ENCODE peak calls at places on chromosomes 5 and 9, in six cellular contexts. U is A549, Y is HEK293T, G is HepG2, E is IMR-90, J is K562. T is an unnamed sample.
A peak's percentile ranks its signal among the peaks of the same experiment; 100 is the strongest.

GRCh38 chr5:79512692-79513518 is 1.0 kb downstream of the HOMER1 start:
- DNase-seq in U (peak; percentile 35), J (peak; percentile 26), G (no peak), E (peak; percentile 27), Y (peak; percentile 23), T (no peak)

GRCh38 chr5:100182402-100182801 is 352.8 kb upstream of the FAM174A start:
- DNase-seq in Y (no peak), G (no peak), E (no peak), U (no peak), J (no peak), T (no peak)

GRCh38 chr9:98712987-98713386 is 4.3 kb upstream of the GABBR2 start:
- DNase-seq in Y (no peak), E (no peak), G (no peak), U (no peak), J (no peak), T (no peak)

GRCh38 chr5:181052928-181053759 is 13.1 kb downstream of the BTNL9 start:
- DNase-seq in Y (peak; percentile 76), E (no peak), J (peak; percentile 92), U (peak; percentile 38), G (no peak), T (no peak)

GRCh38 chr9:74044844-74045243 is 452.3 kb upstream of the RORB start:
- DNase-seq in Y (no peak), U (no peak), E (no peak), J (no peak), G (no peak), T (no peak)

GRCh38 chr9:120873512-120873911 is 3.5 kb downstream of the PHF19 start:
- DNase-seq in G (no peak), U (peak; percentile 62), Y (no peak), E (no peak), J (no peak), T (no peak)

GRCh38 chr5:32710859-32711692 is at the start of gene NPR3:
- DNase-seq in E (peak; percentile 66), G (no peak), J (no peak), Y (no peak), U (peak; percentile 46), T (no peak)

GRCh38 chr9:87475463-87475862 is 22.2 kb upstream of the DAPK1 start:
- DNase-seq in U (no peak), J (no peak), E (no peak), G (no peak), Y (no peak), T (no peak)

GRCh38 chr9:127537014-127537413 is 75.1 kb upstream of the STXBP1 start:
- DNase-seq in Y (no peak), G (no peak), E (peak; percentile 83), U (no peak), J (no peak), T (no peak)

GRCh38 chr9:70868661-70869652 is 252.5 kb downstream of the TRPM3 start:
- DNase-seq in E (no peak), U (no peak), Y (peak; percentile 28), J (no peak), G (no peak), T (no peak)

GRCh38 chr5:18792145-18792544 is 1157.9 kb downstream of the TAF11L14 start:
- DNase-seq in E (no peak), G (peak; percentile 64), Y (no peak), U (no peak), J (no peak), T (no peak)

GRCh38 chr5:96051401-96051830 is 89.8 kb upstream of the ELL2 start:
- DNase-seq in E (no peak), G (no peak), Y (no peak), U (no peak), J (no peak), T (no peak)

GRCh38 chr5:56479701-56480304 is 246.7 kb upstream of the ANKRD55 start:
- DNase-seq in Y (no peak), E (no peak), J (no peak), U (no peak), G (no peak), T (peak; percentile 30)

GRCh38 chr9:134734270-134734669 is 92.7 kb downstream of the COL5A1 start:
- DNase-seq in J (no peak), Y (peak; percentile 26), E (peak; percentile 62), U (no peak), G (peak; percentile 27), T (no peak)

GRCh38 chr9:2307480-2307879 is 292.3 kb downstream of the SMARCA2 start:
- DNase-seq in Y (no peak), U (no peak), J (no peak), E (peak; percentile 33), G (no peak), T (no peak)

GRCh38 chr5:115655994-115656393 is 30.2 kb upstream of the TMED7 start:
- DNase-seq in Y (no peak), U (no peak), G (no peak), J (no peak), E (no peak), T (no peak)

GRCh38 chr5:115116001-115116400 is 53.7 kb downstream of the TRIM36 start:
- DNase-seq in G (no peak), E (no peak), U (no peak), J (no peak), Y (no peak), T (no peak)

GRCh38 chr5:140246378-140247122 is 56.4 kb downstream of the PFDN1 start:
- DNase-seq in J (no peak), G (no peak), U (no peak), E (peak; percentile 84), Y (no peak), T (no peak)

GRCh38 chr5:100758780-100759179 is 144.3 kb downstream of the ST8SIA4 start:
- DNase-seq in G (no peak), J (no peak), U (no peak), Y (no peak), E (no peak), T (no peak)

GRCh38 chr9:126002476-126003350 is 255.5 kb downstream of the PBX3 start:
- DNase-seq in Y (no peak), U (no peak), E (no peak), J (no peak), G (no peak), T (no peak)
- TF ChIP-seq BHLHE40 in Y (no peak), U (no peak), E (no peak), J (no peak), G (no peak), T (no peak)

GRCh38 chr5:105696440-105696839 is 1974.3 kb downstream of the EFNA5 start:
- DNase-seq in U (no peak), G (no peak), J (no peak), E (peak; percentile 6), Y (no peak), T (no peak)

DNA sequence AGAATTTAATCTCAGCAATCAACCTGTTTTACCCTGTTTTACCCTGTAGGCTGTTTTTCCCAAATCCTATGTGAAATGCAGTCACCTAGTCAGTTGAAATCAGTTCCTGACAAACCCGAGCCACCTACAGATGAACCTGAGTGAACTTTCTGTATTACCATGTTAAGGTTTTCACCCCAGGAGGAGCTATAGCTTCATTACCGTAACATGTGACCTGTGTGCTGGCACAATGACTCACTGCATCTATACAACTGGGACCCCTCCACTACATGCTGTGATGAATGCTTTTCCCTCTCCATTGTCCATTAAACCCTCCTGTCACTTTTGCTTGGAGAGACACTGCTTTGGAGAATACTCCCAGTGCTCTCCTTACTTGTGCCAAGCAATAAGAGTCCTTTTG is 1974.8 kb downstream of the EFNA5 start:
- DNase-seq in J (no peak), Y (no peak), G (no peak), U (no peak), E (no peak), T (no peak)
- TF ChIP-seq BHLHE40 in J (no peak), Y (no peak), G (no peak), U (no peak), E (no peak), T (no peak)

GRCh38 chr9:7342229-7342628 is 457.3 kb downstream of the DMAC1 start:
- DNase-seq in G (no peak), U (no peak), Y (no peak), E (no peak), J (no peak), T (no peak)
- TF ChIP-seq BHLHE40 in G (no peak), U (no peak), Y (no peak), E (no peak), J (no peak), T (no peak)

GRCh38 chr5:69517763-69518212 is 25.2 kb downstream of the OCLN start:
- DNase-seq in E (peak; percentile 40), U (no peak), Y (peak; percentile 21), J (no peak), G (peak; percentile 79), T (no peak)
- TF ChIP-seq BHLHE40 in E (no peak), U (no peak), Y (no peak), J (no peak), G (no peak), T (no peak)

GRCh38 chr5:124923131-124923530 is 176.7 kb upstream of the ZNF608 start:
- DNase-seq in Y (no peak), J (no peak), G (no peak), U (no peak), E (peak; percentile 24), T (no peak)
- TF ChIP-seq BHLHE40 in Y (no peak), J (no peak), G (no peak), U (no peak), E (no peak), T (peak; percentile 53)

DNA sequence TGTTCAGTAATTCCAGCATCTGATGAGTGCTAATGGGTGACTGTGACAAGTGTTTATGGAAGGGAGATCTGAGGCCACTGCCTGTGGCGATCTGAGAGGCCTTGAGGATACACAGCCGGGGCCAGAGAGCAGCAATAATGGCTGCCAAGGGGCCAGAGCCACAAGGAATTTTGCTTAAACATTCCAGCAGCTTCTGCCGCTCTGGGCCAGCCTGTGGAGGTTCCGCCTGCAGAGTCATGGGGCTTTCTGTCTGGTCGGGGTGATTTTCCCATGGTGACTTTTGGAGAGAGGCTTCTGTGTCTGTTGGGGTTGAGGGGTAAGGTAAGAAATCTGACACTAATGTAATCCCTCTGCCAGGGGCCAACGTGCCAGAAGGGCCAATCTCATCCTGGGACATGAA is 353.5 kb downstream of the ADAMTS6 start:
- DNase-seq in E (peak; percentile 52), G (no peak), U (no peak), Y (peak; percentile 15), J (no peak), T (no peak)
- TF ChIP-seq BHLHE40 in E (no peak), G (no peak), U (no peak), Y (no peak), J (no peak), T (no peak)

GRCh38 chr9:3992924-3993323 is 306.9 kb downstream of the GLIS3 start:
- DNase-seq in J (no peak), U (no peak), Y (no peak), G (no peak), E (peak; percentile 68), T (no peak)
- TF ChIP-seq BHLHE40 in J (no peak), U (no peak), Y (no peak), G (no peak), E (no peak), T (no peak)

T was measured in GM12878.